ENCODE peak calls at places on chromosomes 11 and 22, in six cellular contexts. One of them, this sample, is unnamed.

GRCh38 chr11:110022548-110022947 is 70.6 kb upstream of the ZC3H12C start:
- DNase-seq in HFFc6: no peak
- DNase-seq in T-helper 1 cell: no peak
- DNase-seq in ureter: no peak
- DNase-seq in cardiac fibroblast: no peak
- DNase-seq in DMS153: no peak
- DNase-seq in this sample: no peak

GRCh38 chr11:88345408-88345807 is 7.9 kb upstream of the CTSC start:
- DNase-seq in T-helper 1 cell: no peak
- DNase-seq in ureter: no peak
- DNase-seq in DMS153: no peak
- DNase-seq in cardiac fibroblast: peak; percentile 67
- DNase-seq in HFFc6: peak; percentile 44
- DNase-seq in this sample: no peak

GRCh38 chr22:36731916-36732315 is 28.4 kb upstream of the CACNG2 start:
- DNase-seq in DMS153: no peak
- DNase-seq in HFFc6: no peak
- DNase-seq in ureter: no peak
- DNase-seq in T-helper 1 cell: no peak
- DNase-seq in cardiac fibroblast: no peak
- DNase-seq in this sample: no peak

GRCh38 chr22:32905400-32905799 is 103.9 kb downstream of the TIMP3 start:
- DNase-seq in ureter: no peak
- DNase-seq in HFFc6: no peak
- DNase-seq in T-helper 1 cell: no peak
- DNase-seq in cardiac fibroblast: no peak
- DNase-seq in DMS153: no peak
- DNase-seq in this sample: no peak

GRCh38 chr22:46148336-46148735 is 2.0 kb upstream of the PPARA start:
- DNase-seq in DMS153: no peak
- DNase-seq in cardiac fibroblast: no peak
- DNase-seq in T-helper 1 cell: no peak
- DNase-seq in HFFc6: no peak
- DNase-seq in ureter: peak; percentile 42
- DNase-seq in this sample: no peak

GRCh38 chr22:29820941-29821789 is 16.9 kb downstream of the ASCC2 start:
- DNase-seq in DMS153: peak; percentile 98
- DNase-seq in T-helper 1 cell: no peak
- DNase-seq in cardiac fibroblast: peak; percentile 98
- DNase-seq in HFFc6: peak; percentile 87
- DNase-seq in ureter: peak; percentile 94
- DNase-seq in this sample: no peak

GRCh38 chr11:104682241-104682640 is 216.0 kb downstream of the CASP12 start:
- DNase-seq in cardiac fibroblast: no peak
- DNase-seq in DMS153: no peak
- DNase-seq in HFFc6: no peak
- DNase-seq in T-helper 1 cell: no peak
- DNase-seq in ureter: no peak
- DNase-seq in this sample: no peak

GRCh38 chr22:42766860-42767259 is 46.2 kb upstream of the A4GALT start:
- DNase-seq in HFFc6: no peak
- DNase-seq in T-helper 1 cell: no peak
- DNase-seq in ureter: no peak
- DNase-seq in cardiac fibroblast: no peak
- DNase-seq in DMS153: no peak
- DNase-seq in this sample: no peak

GRCh38 chr11:9859491-9860305 is 195.8 kb downstream of the SWAP70 start:
- DNase-seq in cardiac fibroblast: peak; percentile 92
- DNase-seq in HFFc6: peak; percentile 18
- DNase-seq in DMS153: no peak
- DNase-seq in T-helper 1 cell: no peak
- DNase-seq in ureter: no peak
- DNase-seq in this sample: no peak

GRCh38 chr11:26551186-26551801 is 20.8 kb downstream of the MUC15 start:
- DNase-seq in T-helper 1 cell: no peak
- DNase-seq in HFFc6: no peak
- DNase-seq in DMS153: no peak
- DNase-seq in ureter: no peak
- DNase-seq in cardiac fibroblast: peak; percentile 41
- DNase-seq in this sample: no peak

GRCh38 chr22:22712092-22712658 is 67.8 kb downstream of the GGTLC2 start:
- DNase-seq in DMS153: no peak
- DNase-seq in cardiac fibroblast: no peak
- DNase-seq in ureter: no peak
- DNase-seq in HFFc6: no peak
- DNase-seq in T-helper 1 cell: no peak
- DNase-seq in this sample: no peak

GRCh38 chr22:39524753-39525657 is 4.6 kb downstream of the ATF4 start:
- DNase-seq in ureter: no peak
- DNase-seq in T-helper 1 cell: no peak
- DNase-seq in DMS153: no peak
- DNase-seq in cardiac fibroblast: no peak
- DNase-seq in HFFc6: no peak
- DNase-seq in this sample: no peak